ENCODE peak calls at places on chromosomes 11 and 22, in nine cellular contexts. O, T, I, S, L, K, F, W and N are unnamed samples.

GRCh38 chr22:45707605-45708004 is 36.0 kb downstream of the ATXN10 start:
- DNase-seq in O (no peak), T (no peak), I (no peak), S (no peak), L (no peak), K (no peak), F (no peak), W (no peak), N (no peak)

GRCh38 chr11:44784784-44785183 is 58.0 kb downstream of the TSPAN18 start:
- DNase-seq in O (no peak), T (no peak), I (no peak), S (no peak), L (no peak), K (no peak), F (no peak), W (no peak), N (no peak)

GRCh38 chr22:37659897-37660708 is 1.6 kb downstream of the PDXP start:
- DNase-seq in O (no peak), T (peak; percentile 25), I (no peak), S (no peak), L (no peak), K (no peak), F (no peak), W (no peak), N (no peak)

GRCh38 chr22:24876700-24877099 is 69.8 kb downstream of the LHFPL7 start:
- DNase-seq in O (no peak), T (no peak), I (no peak), S (no peak), L (no peak), K (no peak), F (no peak), W (no peak), N (no peak)

GRCh38 chr11:123707606-123708205 is 33.8 kb downstream of the ZNF202 start:
- DNase-seq in O (peak; percentile 22), T (peak; percentile 78), I (no peak), S (peak; percentile 14), L (no peak), K (peak; percentile 83), F (peak; percentile 65), W (peak; percentile 43), N (peak; percentile 51)

GRCh38 chr11:17770048-17770652 is 35.6 kb downstream of the KCNC1 start:
- DNase-seq in O (no peak), T (peak; percentile 19), I (no peak), S (no peak), L (no peak), K (no peak), F (no peak), W (no peak), N (no peak)

GRCh38 chr22:45329536-45329936 is 19.8 kb downstream of the FAM118A start:
- DNase-seq in O (peak; percentile 82), T (no peak), I (no peak), S (no peak), L (no peak), K (no peak), F (no peak), W (no peak), N (no peak)

GRCh38 chr11:86990520-86990919 is 35.3 kb upstream of the FZD4 start:
- DNase-seq in O (no peak), T (no peak), I (no peak), S (no peak), L (no peak), K (peak; percentile 77), F (no peak), W (peak; percentile 82), N (peak; percentile 80)

GRCh38 chr11:125588505-125588904 is 4.1 kb upstream of the STT3A start:
- DNase-seq in O (no peak), T (no peak), I (no peak), S (no peak), L (no peak), K (peak; percentile 28), F (no peak), W (peak; percentile 30), N (peak; percentile 48)

GRCh38 chr22:27113211-27114030 is 456.0 kb downstream of the MIAT start:
- DNase-seq in O (peak; percentile 60), T (peak; percentile 87), I (peak; percentile 61), S (no peak), L (no peak), K (peak; percentile 87), F (no peak), W (peak; percentile 99), N (peak; percentile 97)

GRCh38 chr22:39839917-39840510 is 53.5 kb downstream of the ENTHD1 start:
- DNase-seq in O (no peak), T (peak; percentile 5), I (no peak), S (no peak), L (no peak), K (no peak), F (no peak), W (no peak), N (no peak)

GRCh38 chr22:46568102-46568809 is 30.8 kb upstream of the CELSR1 start:
- DNase-seq in O (peak; percentile 11), T (no peak), I (no peak), S (no peak), L (no peak), K (no peak), F (no peak), W (no peak), N (no peak)

GRCh38 chr11:44823006-44823405 is 96.2 kb downstream of the TSPAN18 start:
- DNase-seq in O (no peak), T (no peak), I (no peak), S (no peak), L (no peak), K (no peak), F (no peak), W (no peak), N (no peak)

GRCh38 chr11:123308077-123308476 is 113.0 kb upstream of the CLMP start:
- DNase-seq in O (no peak), T (peak; percentile 32), I (no peak), S (no peak), L (peak; percentile 72), K (no peak), F (peak; percentile 38), W (peak; percentile 87), N (peak; percentile 28)

GRCh38 chr11:101567086-101567485 is 16.7 kb downstream of the TRPC6 start:
- DNase-seq in O (no peak), T (no peak), I (no peak), S (no peak), L (no peak), K (no peak), F (no peak), W (no peak), N (peak; percentile 31)

GRCh38 chr11:14443642-14444041 is 56.0 kb downstream of the COPB1 start:
- DNase-seq in O (no peak), T (no peak), I (peak; percentile 30), S (no peak), L (no peak), K (peak; percentile 56), F (no peak), W (peak; percentile 46), N (peak; percentile 47)

GRCh38 chr11:87597696-87598095 is 560.0 kb downstream of the TMEM135 start:
- DNase-seq in O (no peak), T (no peak), I (no peak), S (no peak), L (peak; percentile 84), K (no peak), F (peak; percentile 51), W (peak; percentile 16), N (no peak)

GRCh38 chr11:65663634-65664200 is 1.0 kb upstream of the RELA start:
- DNase-seq in O (peak; percentile 56), T (no peak), I (no peak), S (no peak), L (no peak), K (peak; percentile 46), F (no peak), W (peak; percentile 29), N (peak; percentile 57)

GRCh38 chr22:39645532-39645931 is 75.0 kb downstream of the CACNA1I start:
- DNase-seq in O (no peak), T (no peak), I (no peak), S (no peak), L (no peak), K (no peak), F (no peak), W (no peak), N (no peak)

GRCh38 chr11:25566298-25567200 is 765.4 kb upstream of the ANO3 start:
- DNase-seq in O (peak; percentile 23), T (peak; percentile 64), I (no peak), S (no peak), L (no peak), K (no peak), F (no peak), W (peak; percentile 25), N (no peak)

GRCh38 chr11:125952973-125953372 is 7.1 kb downstream of the VSIG10L2 start:
- DNase-seq in O (peak; percentile 63), T (no peak), I (no peak), S (no peak), L (no peak), K (no peak), F (no peak), W (no peak), N (no peak)

GRCh38 chr11:40388097-40388818 is 1071.2 kb downstream of the LRRC4C start:
- DNase-seq in O (no peak), T (no peak), I (no peak), S (no peak), L (no peak), K (peak; percentile 30), F (no peak), W (peak; percentile 54), N (peak; percentile 88)

GRCh38 chr11:23570828-23571227 is 710.6 kb upstream of the CCDC179 start:
- DNase-seq in O (no peak), T (no peak), I (no peak), S (no peak), L (no peak), K (no peak), F (no peak), W (peak; percentile 45), N (no peak)

GRCh38 chr11:13277719-13278619 is at the start of gene BMAL1:
- DNase-seq in O (peak; percentile 52), T (peak; percentile 26), I (no peak), S (no peak), L (no peak), K (peak; percentile 15), F (no peak), W (no peak), N (no peak)

GRCh38 chr11:73152861-73153483 is 10.9 kb upstream of the FCHSD2 start:
- DNase-seq in O (no peak), T (peak; percentile 43), I (no peak), S (peak; percentile 27), L (peak; percentile 11), K (no peak), F (no peak), W (no peak), N (no peak)

GRCh38 chr11:3221408-3222002 is 2.9 kb upstream of the MRGPRG start:
- DNase-seq in O (no peak), T (no peak), I (no peak), S (no peak), L (no peak), K (no peak), F (no peak), W (no peak), N (no peak)

GRCh38 chr11:79441159-79441875 is 487 bp upstream of the TENM4 start:
- DNase-seq in O (no peak), T (peak; percentile 25), I (no peak), S (no peak), L (no peak), K (no peak), F (no peak), W (peak; percentile 75), N (no peak)

GRCh38 chr11:34512810-34513673 is 552 bp downstream of the ELF5 start:
- DNase-seq in O (peak; percentile 29), T (peak; percentile 67), I (no peak), S (peak; percentile 26), L (no peak), K (peak; percentile 71), F (peak; percentile 33), W (peak; percentile 18), N (peak; percentile 36)

GRCh38 chr11:94002226-94002625 is 18.9 kb upstream of the HEPHL1 start:
- DNase-seq in O (no peak), T (no peak), I (no peak), S (no peak), L (no peak), K (peak; percentile 89), F (no peak), W (peak; percentile 77), N (no peak)

GRCh38 chr11:10314199-10315072 is 9.6 kb downstream of the ADM start:
- DNase-seq in O (no peak), T (peak; percentile 68), I (no peak), S (peak; percentile 24), L (no peak), K (peak; percentile 83), F (peak; percentile 12), W (peak; percentile 60), N (peak; percentile 85)

GRCh38 chr11:60989108-60989650 is 17.7 kb downstream of the CD6 start:
- DNase-seq in O (no peak), T (no peak), I (no peak), S (no peak), L (no peak), K (no peak), F (no peak), W (no peak), N (no peak)